ENCODE peak calls at places on chromosomes 13 and 19, in four cellular contexts. Y, E, C and V are unnamed samples. For H3K9me3, the result is how much of the 10 kb centered on the place peaks cover.

GRCh38 chr19:16542894-16543498 is 759 bp upstream of the CHERP start:
- DNase-seq in Y (peak), E (no peak), C (no peak), V (no peak)

GRCh38 chr13:65638572-65639168 is 1591.5 kb downstream of the PCDH9 start:
- DNase-seq in Y (peak), E (peak), C (no peak), V (peak)

GRCh38 chr13:31038834-31039552 is 106.5 kb downstream of the TEX26 start:
- DNase-seq in Y (no peak), E (peak), C (no peak), V (no peak)

GRCh38 chr13:89574077-89574476 is 1773.4 kb upstream of the MIR17HG start:
- DNase-seq in Y (no peak), E (no peak), C (no peak), V (no peak)

GRCh38 chr19:38735257-38735686 is 9.0 kb downstream of the CAPN12 start:
- DNase-seq in Y (peak), E (no peak), C (no peak), V (no peak)

GRCh38 chr13:34161829-34162544 is 344.0 kb downstream of the RFC3 start:
- DNase-seq in Y (peak), E (peak), C (no peak), V (peak)

GRCh38 chr13:105920375-105920774 is 615.1 kb downstream of the EFNB2 start:
- DNase-seq in Y (peak), E (peak), C (no peak), V (no peak)

GRCh38 chr13:49371943-49372636 is 71.8 kb downstream of the CAB39L start:
- DNase-seq in Y (no peak), E (no peak), C (no peak), V (no peak)

GRCh38 chr19:47417746-47418594 is 1.4 kb downstream of the MEIS3 start:
- DNase-seq in Y (peak), E (peak), C (no peak), V (no peak)

GRCh38 chr13:49584771-49585182 is 581 bp downstream of the RCBTB1 start:
- DNase-seq in Y (peak), E (peak), C (no peak), V (no peak)

GRCh38 chr13:28755546-28755870 is 36.7 kb upstream of the SLC46A3 start:
- DNase-seq in Y (no peak), E (no peak), C (no peak), V (no peak)

GRCh38 chr19:15038304-15038703 is 11.0 kb upstream of the CASP14 start:
- DNase-seq in Y (no peak), E (no peak), C (no peak), V (no peak)

GRCh38 chr19:33806434-33806881 is 9.8 kb downstream of the KCTD15 start:
- DNase-seq in Y (no peak), E (no peak), C (no peak), V (no peak)

GRCh38 chr13:99605417-99606321 is 104.4 kb downstream of the TM9SF2 start:
- DNase-seq in Y (peak), E (no peak), C (no peak), V (no peak)

GRCh38 chr13:38686635-38687245 is at the start of gene FREM2:
- DNase-seq in Y (peak), E (no peak), C (no peak), V (no peak)

GRCh38 chr13:21322304-21322965 is 136.7 kb downstream of the ZDHHC20 start:
- DNase-seq in Y (no peak), E (no peak), C (no peak), V (no peak)

GRCh38 chr19:6292006-6292405 is 12.2 kb upstream of the MLLT1 start:
- DNase-seq in Y (peak), E (no peak), C (no peak), V (no peak)
- H3K9me3 ChIP-seq in Y (under half), E (under half), C (half or more), V (half or more)

GRCh38 chr13:40231311-40231710 is 435.1 kb downstream of the FOXO1 start:
- DNase-seq in Y (no peak), E (no peak), C (no peak), V (no peak)

GRCh38 chr13:40230833-40231266 is 435.6 kb downstream of the FOXO1 start:
- DNase-seq in Y (no peak), E (no peak), C (no peak), V (no peak)

GRCh38 chr13:40233731-40234195 is 432.7 kb downstream of the FOXO1 start:
- DNase-seq in Y (no peak), E (no peak), C (no peak), V (no peak)

GRCh38 chr13:40235160-40235796 is 431.2 kb downstream of the FOXO1 start:
- DNase-seq in Y (no peak), E (no peak), C (no peak), V (no peak)

DNA sequence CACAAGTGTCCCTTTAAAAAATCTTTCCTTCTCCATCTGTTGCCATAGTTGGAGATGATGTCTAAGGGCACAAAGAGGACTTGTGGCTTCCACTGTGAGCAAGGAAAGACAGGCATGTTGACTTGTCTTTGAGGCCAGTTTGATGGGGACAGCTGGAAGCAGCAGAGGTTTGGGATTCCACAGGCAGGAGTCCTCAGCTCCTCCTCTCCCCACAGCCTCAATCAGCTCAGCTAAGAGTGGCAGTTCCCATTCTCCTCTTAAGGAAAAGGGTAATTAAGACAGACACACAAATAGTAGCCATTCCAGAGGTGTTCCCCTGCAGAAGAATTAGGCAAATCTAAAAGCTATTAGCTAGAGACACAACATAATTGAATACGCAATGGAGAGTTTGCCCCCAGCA is 434.1 kb downstream of the FOXO1 start:
- DNase-seq in Y (peak), E (no peak), C (no peak), V (no peak)
- H3K9me3 ChIP-seq in Y (under half), E (under half), C (under half), V (under half)

DNA sequence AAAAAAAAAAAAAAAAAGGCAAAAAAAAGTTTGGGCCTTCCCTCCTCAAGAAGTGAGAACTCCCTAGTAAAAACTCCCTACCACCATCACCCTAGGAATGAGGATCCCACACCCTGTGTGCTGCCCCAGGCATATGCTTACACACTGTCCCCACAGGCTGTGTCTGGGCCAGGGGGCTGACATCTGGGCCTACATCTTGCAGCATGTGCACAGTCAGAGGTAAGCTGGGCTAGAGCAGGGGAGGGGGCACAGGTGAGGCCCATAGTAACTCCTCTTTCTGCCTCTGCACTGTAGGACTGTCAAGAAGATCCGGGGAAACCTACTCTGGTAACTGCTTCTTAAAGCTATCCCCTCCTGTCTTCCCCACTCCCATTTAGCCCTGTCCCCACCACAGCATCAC is 1.0 kb downstream of the HAUS5 start:
- DNase-seq in Y (no peak), E (no peak), C (no peak), V (no peak)
- H3K9me3 ChIP-seq in Y (under half), E (under half), C (under half), V (under half)

GRCh38 chr19:58108546-58108817 is 10.5 kb upstream of the ZSCAN18 start:
- DNase-seq in Y (no peak), E (no peak), C (no peak), V (no peak)
- H3K9me3 ChIP-seq in Y (under half), E (half or more), C (half or more), V (half or more)

DNA sequence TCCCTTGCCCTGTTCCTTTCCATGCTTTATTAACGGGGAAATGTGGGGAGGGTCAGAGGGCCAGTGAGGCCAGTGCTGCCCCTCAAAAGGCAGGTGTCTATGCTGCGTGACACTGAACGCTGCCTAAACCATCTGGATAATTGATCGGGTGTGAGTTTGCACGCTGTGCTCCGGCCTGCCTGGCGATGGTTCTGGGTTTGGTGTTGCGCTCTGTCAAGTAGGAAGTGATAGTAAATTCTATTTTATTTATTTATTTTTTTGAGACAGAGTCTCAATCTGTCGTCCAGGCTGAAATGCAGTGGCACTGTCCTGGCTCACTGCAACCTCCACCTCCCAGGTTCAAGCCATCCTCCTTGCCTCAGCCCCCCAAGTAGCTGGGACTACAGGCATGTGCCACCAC is 86.5 kb downstream of the ATP11A start:
- DNase-seq in Y (no peak), E (no peak), C (no peak), V (no peak)
- H3K9me3 ChIP-seq in Y (under half), E (under half), C (under half), V (under half)

GRCh38 chr13:44514278-44514677 is 61.9 kb downstream of the TSC22D1 start:
- DNase-seq in Y (no peak), E (no peak), C (no peak), V (no peak)
- H3K9me3 ChIP-seq in Y (under half), E (under half), C (under half), V (under half)

GRCh38 chr13:43036386-43037220 is 13.2 kb downstream of the DNAJC15 start:
- DNase-seq in Y (no peak), E (no peak), C (no peak), V (no peak)

GRCh38 chr13:43030548-43030947 is 7.2 kb downstream of the DNAJC15 start:
- DNase-seq in Y (no peak), E (no peak), C (no peak), V (no peak)

GRCh38 chr13:43031881-43032280 is 8.5 kb downstream of the DNAJC15 start:
- DNase-seq in Y (no peak), E (no peak), C (no peak), V (no peak)

GRCh38 chr13:43033038-43033437 is 9.7 kb downstream of the DNAJC15 start:
- DNase-seq in Y (no peak), E (no peak), C (no peak), V (no peak)
- H3K9me3 ChIP-seq in Y (under half), E (under half), C (under half), V (under half)

GRCh38 chr19:53867225-53868090 is at the start of gene MYADM:
- DNase-seq in Y (peak), E (peak), C (peak), V (peak)
- H3K9me3 ChIP-seq in Y (under half), E (under half), C (under half), V (under half)

DNA sequence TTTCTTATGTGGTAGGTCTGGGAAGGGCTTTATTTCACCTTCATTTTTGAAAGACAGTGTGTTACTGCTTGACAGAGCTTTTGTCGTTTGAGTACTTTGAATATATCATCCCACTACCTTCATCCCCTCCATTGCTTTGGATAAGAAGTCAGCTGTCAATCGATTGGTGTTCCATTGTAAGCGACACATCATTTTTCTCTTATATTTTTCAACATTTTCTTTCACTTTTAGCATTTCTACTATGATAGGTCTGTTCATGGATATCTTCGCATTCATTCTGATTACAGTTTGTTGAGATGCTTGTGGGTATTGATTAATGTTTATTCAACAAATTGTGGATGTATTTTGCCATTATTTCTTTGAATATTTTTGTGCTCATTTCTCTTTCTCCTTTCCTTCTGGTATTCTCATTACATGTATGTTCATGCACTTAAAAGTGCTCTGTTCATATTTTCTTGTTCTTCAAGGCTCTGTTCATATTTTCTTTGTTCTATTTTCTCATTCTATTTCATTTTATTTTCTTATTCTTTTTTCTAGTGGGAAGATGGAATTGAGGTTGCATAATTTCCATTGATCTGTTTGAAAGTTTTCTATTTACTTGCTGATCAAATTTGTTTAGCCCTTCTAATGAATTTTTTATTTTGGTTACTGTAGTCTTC is 29.2 kb downstream of the ZNF546 start:
- DNase-seq in Y (no peak), E (no peak), C (no peak), V (no peak)
- H3K9me3 ChIP-seq in Y (under half), E (half or more), C (half or more), V (under half)

DNA sequence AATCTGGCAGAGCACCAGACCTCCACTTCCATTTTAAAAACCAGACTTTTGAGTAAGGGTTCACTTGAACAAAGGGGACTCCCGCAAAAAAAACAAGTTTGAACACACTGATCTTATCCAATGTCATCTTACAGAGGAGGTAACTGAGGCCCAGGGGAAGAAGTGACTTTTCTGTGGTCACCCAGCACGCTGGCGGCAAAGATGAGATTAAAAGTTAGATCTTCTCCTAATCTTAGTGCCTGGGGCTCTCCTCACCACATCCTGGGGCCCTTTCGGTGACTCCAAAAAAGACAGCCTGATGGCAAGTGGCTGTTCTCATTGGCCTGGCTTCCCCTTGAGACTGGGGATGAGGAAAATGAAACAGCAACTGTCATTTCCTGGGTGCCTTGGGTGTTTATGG is 101.8 kb upstream of the ZNF98 start:
- DNase-seq in Y (no peak), E (no peak), C (no peak), V (no peak)
- H3K9me3 ChIP-seq in Y (under half), E (under half), C (under half), V (half or more)